ENCODE peak calls at places on chromosomes 2 and 18, in six cellular contexts. C is neuronal stem cell, J is IMR-90, I is H9, M is H1, P is trophoblast cell. U is an unnamed sample. For H3K4me1, the result is how much of the 10 kb centered on the place peaks cover.

GRCh38 chr2:122980672-122981071 is 1044.4 kb upstream of the CNTNAP5 start:
- DNase-seq in C (no peak), J (no peak), I (no peak), M (no peak), P (no peak), U (no peak)

GRCh38 chr18:9418047-9418690 is 57.1 kb upstream of the RALBP1 start:
- DNase-seq in C (no peak), J (no peak), I (peak), M (peak), P (no peak), U (no peak)

GRCh38 chr2:33212151-33212550 is 264.3 kb upstream of the RASGRP3 start:
- DNase-seq in C (no peak), J (peak), I (no peak), M (no peak), P (no peak), U (peak)

GRCh38 chr2:49002750-49003149 is 151.6 kb downstream of the FSHR start:
- DNase-seq in C (no peak), J (peak), I (no peak), M (no peak), P (no peak), U (peak)

GRCh38 chr2:240840435-240841060 is 20.5 kb upstream of the KIF1A start:
- DNase-seq in C (peak), J (peak), I (peak), M (peak), P (peak), U (peak)

GRCh38 chr2:101149241-101150192 is 1.7 kb downstream of the TBC1D8 start:
- DNase-seq in C (no peak), J (no peak), I (no peak), M (no peak), P (no peak), U (peak)

GRCh38 chr2:38245114-38245641 is 131.9 kb downstream of the ATL2 start:
- DNase-seq in C (no peak), J (peak), I (no peak), M (no peak), P (peak), U (peak)

GRCh38 chr2:169676357-169676756 is 17.8 kb downstream of the CFAP210 start:
- DNase-seq in C (no peak), J (no peak), I (no peak), M (no peak), P (no peak), U (no peak)

GRCh38 chr18:49861659-49862058 is 48.3 kb upstream of the ACAA2 start:
- DNase-seq in C (no peak), J (no peak), I (no peak), M (no peak), P (peak), U (no peak)

GRCh38 chr18:62183578-62184195 is 3.2 kb downstream of the PIGN start:
- DNase-seq in C (peak), J (peak), I (no peak), M (no peak), P (peak), U (peak)

GRCh38 chr2:233059797-233060499 is at the start of gene INPP5D:
- DNase-seq in C (no peak), J (no peak), I (no peak), M (no peak), P (no peak), U (no peak)

GRCh38 chr2:128600606-128601297 is 282.1 kb upstream of the HS6ST1 start:
- DNase-seq in C (no peak), J (no peak), I (peak), M (no peak), P (no peak), U (no peak)

GRCh38 chr2:182818541-182819308 is 47.7 kb downstream of the FRZB start:
- DNase-seq in C (peak), J (no peak), I (peak), M (no peak), P (no peak), U (peak)

GRCh38 chr2:3587432-3587831 is 7.5 kb upstream of the COLEC11 start:
- DNase-seq in C (no peak), J (peak), I (no peak), M (no peak), P (no peak), U (no peak)

GRCh38 chr18:38368886-38369285 is 803.3 kb upstream of the CELF4 start:
- DNase-seq in C (no peak), J (no peak), I (no peak), M (no peak), P (no peak), U (peak)

GRCh38 chr2:104361414-104361813 is 492.5 kb upstream of the POU3F3 start:
- DNase-seq in C (no peak), J (no peak), I (no peak), M (no peak), P (no peak), U (no peak)

GRCh38 chr2:222076978-222077690 is 221.7 kb downstream of the PAX3 start:
- DNase-seq in C (no peak), J (no peak), I (no peak), M (no peak), P (peak), U (no peak)

GRCh38 chr18:55589625-55590291 is 1.8 kb upstream of the TCF4 start:
- DNase-seq in C (peak), J (peak), I (peak), M (peak), P (peak), U (peak)

GRCh38 chr2:60351321-60351720 is 202.1 kb downstream of the BCL11A start:
- DNase-seq in C (no peak), J (no peak), I (no peak), M (no peak), P (no peak), U (no peak)

GRCh38 chr2:102336502-102336945 is 19.1 kb upstream of the IL18R1 start:
- DNase-seq in C (no peak), J (peak), I (no peak), M (no peak), P (no peak), U (peak)

GRCh38 chr2:60958361-60958760 is 59.2 kb upstream of the PEX13 start:
- DNase-seq in C (no peak), J (peak), I (no peak), M (no peak), P (peak), U (no peak)

GRCh38 chr18:32769242-32770180 is 3.3 kb downstream of the KLHL14 start:
- DNase-seq in C (no peak), J (no peak), I (peak), M (peak), P (peak), U (peak)

GRCh38 chr2:143433840-143434239 is 304.6 kb downstream of the ARHGAP15 start:
- DNase-seq in C (no peak), J (no peak), I (no peak), M (no peak), P (no peak), U (no peak)
- H4K91ac ChIP-seq in C (no peak), J (no peak), I (no peak), M (no peak), P (no peak), U (no peak)

GRCh38 chr18:58144671-58145285 is 100.8 kb downstream of the NEDD4L start:
- DNase-seq in C (no peak), J (no peak), I (no peak), M (no peak), P (no peak), U (no peak)
- H3K4me1 ChIP-seq in C (under half), J (under half), I (under half), M (under half), P (under half), U (under half)

GRCh38 chr2:96531366-96531765 is 5.2 kb upstream of the ARID5A start:
- DNase-seq in C (no peak), J (no peak), I (no peak), M (no peak), P (no peak), U (no peak)

GRCh38 chr2:96533292-96534073 is 3.1 kb upstream of the ARID5A start:
- DNase-seq in C (no peak), J (peak), I (no peak), M (no peak), P (peak), U (peak)

GRCh38 chr2:96531872-96532505 is 4.6 kb upstream of the ARID5A start:
- DNase-seq in C (peak), J (peak), I (peak), M (no peak), P (peak), U (peak)

GRCh38 chr2:96534131-96534530 is 2.4 kb upstream of the ARID5A start:
- DNase-seq in C (no peak), J (no peak), I (no peak), M (no peak), P (no peak), U (no peak)

DNA sequence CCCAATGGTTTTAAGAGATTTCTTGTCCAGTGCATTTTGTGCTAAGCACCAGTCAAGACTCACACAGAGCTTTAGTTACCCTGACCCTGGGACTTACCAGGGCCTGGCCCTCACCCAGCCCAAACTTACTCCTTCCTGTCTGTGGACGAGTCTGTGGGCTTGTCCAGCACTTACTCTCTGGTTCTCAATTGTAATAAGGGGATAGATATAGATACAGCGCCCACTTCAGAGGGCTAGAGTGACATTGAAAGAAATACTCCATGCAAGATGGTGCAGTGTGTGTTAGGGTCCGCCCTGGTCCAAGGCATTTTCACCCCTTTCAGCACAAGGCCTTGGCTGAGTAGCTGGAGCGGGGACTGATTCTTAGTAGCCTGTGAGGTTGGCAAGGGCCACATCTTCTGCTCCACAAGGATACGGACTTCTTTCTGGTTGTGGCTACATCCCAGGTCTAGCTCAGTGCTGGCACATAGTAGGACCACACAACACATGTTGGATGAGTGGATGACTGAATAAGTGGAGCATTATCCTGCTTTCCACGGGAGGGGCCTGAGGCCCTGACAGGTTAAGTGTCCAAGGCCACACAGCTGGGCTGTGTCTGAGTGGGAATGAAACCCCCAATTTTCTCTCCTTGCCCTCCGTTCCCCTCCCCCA is 3.8 kb upstream of the ARID5A start:
- DNase-seq in C (no peak), J (no peak), I (no peak), M (no peak), P (peak), U (no peak)
- H3K27ac ChIP-seq in C (no peak), J (peak), I (no peak), M (no peak), P (no peak), U (no peak)

DNA sequence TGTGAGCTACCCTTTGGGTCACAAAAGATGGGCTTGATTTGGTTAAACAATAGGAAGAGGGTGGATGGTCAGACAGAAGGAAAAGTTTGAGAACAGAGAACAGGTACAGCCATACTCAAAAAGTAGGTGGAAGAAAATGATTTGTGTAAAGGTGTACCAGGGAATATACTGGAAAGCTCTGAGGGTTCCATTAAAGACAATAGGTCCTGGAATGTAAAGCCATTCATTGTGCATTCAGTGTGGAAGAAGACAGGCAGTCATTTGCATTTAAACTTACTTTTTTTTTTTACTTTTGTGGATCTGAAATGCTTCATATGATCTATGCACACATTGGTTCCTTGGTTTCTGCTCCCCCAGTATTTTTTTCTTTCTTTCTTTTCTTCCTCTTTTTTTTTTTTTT is 581.4 kb upstream of the PIK3C3 start:
- DNase-seq in C (no peak), J (no peak), I (no peak), M (no peak), P (no peak), U (no peak)
- H4K91ac ChIP-seq in C (no peak), J (no peak), I (no peak), M (no peak), P (no peak), U (no peak)

GRCh38 chr2:98500561-98500960 is 55.9 kb downstream of the INPP4A start:
- DNase-seq in C (no peak), J (no peak), I (no peak), M (no peak), P (peak), U (no peak)
- H3K4me1 ChIP-seq in C (under half), J (under half), I (under half), M (under half), P (under half), U (under half)

GRCh38 chr2:26957524-26957923 is 12.9 kb upstream of the MAPRE3 start:
- DNase-seq in C (no peak), J (no peak), I (no peak), M (no peak), P (no peak), U (no peak)
- H3K27ac ChIP-seq in C (no peak), J (no peak), I (no peak), M (no peak), P (no peak), U (no peak)